ENCODE peak calls at places on chromosome 11, in four cellular contexts. One of them, this sample, is unnamed.

GRCh38 chr11:107017433-107018227 is 646 bp downstream of the GUCY1A2 start:
- DNase-seq in prostate gland: peak; percentile 27
- DNase-seq in colonic mucosa: no peak
- DNase-seq in PC-3: peak; percentile 21
- DNase-seq in this sample: peak; percentile 47

GRCh38 chr11:10580625-10581024 is 12.2 kb upstream of the LYVE1 start:
- DNase-seq in colonic mucosa: no peak
- DNase-seq in prostate gland: no peak
- DNase-seq in PC-3: no peak
- DNase-seq in this sample: no peak

GRCh38 chr11:30730011-30730410 is 143.9 kb upstream of the MPPED2 start:
- DNase-seq in colonic mucosa: no peak
- DNase-seq in prostate gland: no peak
- DNase-seq in PC-3: no peak
- DNase-seq in this sample: no peak

GRCh38 chr11:74739546-74740270 is 8.5 kb upstream of the CHRDL2 start:
- DNase-seq in colonic mucosa: peak; percentile 36
- DNase-seq in prostate gland: peak; percentile 24
- DNase-seq in PC-3: peak; percentile 90
- DNase-seq in this sample: no peak

GRCh38 chr11:120180571-120181445 is 30.0 kb upstream of the OAF start:
- DNase-seq in prostate gland: no peak
- DNase-seq in colonic mucosa: peak; percentile 17
- DNase-seq in PC-3: peak; percentile 16
- DNase-seq in this sample: no peak

GRCh38 chr11:80944758-80945157 is 1503.9 kb upstream of the TENM4 start:
- DNase-seq in PC-3: no peak
- DNase-seq in colonic mucosa: no peak
- DNase-seq in prostate gland: no peak
- DNase-seq in this sample: no peak

GRCh38 chr11:407651-408080 is 7.1 kb downstream of the SIGIRR start:
- DNase-seq in colonic mucosa: no peak
- DNase-seq in prostate gland: no peak
- DNase-seq in PC-3: no peak
- DNase-seq in this sample: peak; percentile 42

GRCh38 chr11:131744847-131745246 is 374.4 kb downstream of the NTM start:
- DNase-seq in prostate gland: no peak
- DNase-seq in PC-3: peak; percentile 39
- DNase-seq in colonic mucosa: no peak
- DNase-seq in this sample: no peak

GRCh38 chr11:103877221-103877620 is 159.2 kb upstream of the DDI1 start:
- DNase-seq in PC-3: peak; percentile 14
- DNase-seq in prostate gland: no peak
- DNase-seq in colonic mucosa: no peak
- DNase-seq in this sample: no peak

GRCh38 chr11:10631761-10632160 is 61.8 kb downstream of the IRAG1 start:
- DNase-seq in prostate gland: no peak
- DNase-seq in PC-3: no peak
- DNase-seq in colonic mucosa: no peak
- DNase-seq in this sample: no peak

GRCh38 chr11:115476463-115477286 is 27.5 kb downstream of the CADM1 start:
- DNase-seq in PC-3: no peak
- DNase-seq in prostate gland: no peak
- DNase-seq in colonic mucosa: no peak
- DNase-seq in this sample: no peak

GRCh38 chr11:85875505-85875904 is 20.3 kb downstream of the CCDC83 start:
- DNase-seq in prostate gland: no peak
- DNase-seq in PC-3: peak; percentile 88
- DNase-seq in colonic mucosa: no peak
- DNase-seq in this sample: no peak

GRCh38 chr11:107562647-107563208 is 2.8 kb downstream of the ALKBH8 start:
- DNase-seq in PC-3: peak; percentile 99
- DNase-seq in colonic mucosa: no peak
- DNase-seq in prostate gland: no peak
- DNase-seq in this sample: no peak

GRCh38 chr11:24239930-24240329 is 256.9 kb upstream of the LUZP2 start:
- DNase-seq in colonic mucosa: no peak
- DNase-seq in prostate gland: no peak
- DNase-seq in PC-3: no peak
- DNase-seq in this sample: no peak

GRCh38 chr11:27701262-27702105 is 1.2 kb upstream of the BDNF start:
- DNase-seq in PC-3: peak; percentile 52
- DNase-seq in prostate gland: no peak
- DNase-seq in colonic mucosa: peak; percentile 33
- DNase-seq in this sample: peak; percentile 31

GRCh38 chr11:19976281-19976941 is 183.9 kb downstream of the DBX1 start:
- DNase-seq in prostate gland: no peak
- DNase-seq in colonic mucosa: no peak
- DNase-seq in PC-3: no peak
- DNase-seq in this sample: no peak

GRCh38 chr11:65430406-65431217 is 8.0 kb downstream of the NEAT1 start:
- DNase-seq in prostate gland: peak; percentile 16
- DNase-seq in colonic mucosa: no peak
- DNase-seq in PC-3: peak; percentile 26
- DNase-seq in this sample: no peak

GRCh38 chr11:34495724-34496377 is 17.7 kb downstream of the ELF5 start:
- DNase-seq in PC-3: peak; percentile 78
- DNase-seq in prostate gland: no peak
- DNase-seq in colonic mucosa: no peak
- DNase-seq in this sample: no peak

GRCh38 chr11:61976813-61977475 is 9.5 kb upstream of the FTH1 start:
- DNase-seq in prostate gland: no peak
- DNase-seq in PC-3: no peak
- DNase-seq in colonic mucosa: no peak
- DNase-seq in this sample: no peak

GRCh38 chr11:121321614-121322243 is 29.2 kb downstream of the SC5D start:
- DNase-seq in PC-3: peak; percentile 76
- DNase-seq in prostate gland: peak; percentile 37
- DNase-seq in colonic mucosa: peak; percentile 55
- DNase-seq in this sample: peak; percentile 9

GRCh38 chr11:92594251-92594650 is 369.6 kb downstream of the FAT3 start:
- DNase-seq in colonic mucosa: no peak
- DNase-seq in PC-3: no peak
- DNase-seq in prostate gland: no peak
- DNase-seq in this sample: no peak

GRCh38 chr11:120004723-120005122 is 133.2 kb downstream of the TRIM29 start:
- DNase-seq in colonic mucosa: no peak
- DNase-seq in prostate gland: no peak
- DNase-seq in PC-3: no peak
- DNase-seq in this sample: no peak

GRCh38 chr11:44286268-44286880 is 23.6 kb downstream of the ALX4 start:
- DNase-seq in colonic mucosa: peak; percentile 33
- DNase-seq in prostate gland: no peak
- DNase-seq in PC-3: peak; percentile 70
- DNase-seq in this sample: no peak

GRCh38 chr11:13152736-13153541 is 124.7 kb upstream of the BMAL1 start:
- DNase-seq in prostate gland: no peak
- DNase-seq in PC-3: peak; percentile 60
- DNase-seq in colonic mucosa: no peak
- DNase-seq in this sample: no peak

GRCh38 chr11:134587345-134587744 is 175.3 kb upstream of the B3GAT1 start:
- DNase-seq in PC-3: no peak
- DNase-seq in colonic mucosa: no peak
- DNase-seq in prostate gland: no peak
- DNase-seq in this sample: no peak

GRCh38 chr11:66312549-66313320 is 4.1 kb downstream of the CD248 start:
- DNase-seq in colonic mucosa: peak; percentile 100
- DNase-seq in prostate gland: peak; percentile 97
- DNase-seq in PC-3: peak; percentile 99
- DNase-seq in this sample: peak; percentile 92

GRCh38 chr11:23866641-23867040 is 630.2 kb upstream of the LUZP2 start:
- DNase-seq in prostate gland: no peak
- DNase-seq in colonic mucosa: no peak
- DNase-seq in PC-3: peak; percentile 93
- DNase-seq in this sample: no peak

GRCh38 chr11:12536566-12536965 is 137.7 kb upstream of the TEAD1 start:
- DNase-seq in colonic mucosa: no peak
- DNase-seq in PC-3: no peak
- DNase-seq in prostate gland: no peak
- DNase-seq in this sample: no peak

GRCh38 chr11:69105431-69106123 is 50.2 kb upstream of the SMIM38 start:
- DNase-seq in prostate gland: no peak
- DNase-seq in colonic mucosa: no peak
- DNase-seq in PC-3: no peak
- DNase-seq in this sample: no peak

GRCh38 chr11:1104411-1105182 is 29.9 kb downstream of the MUC2 start:
- DNase-seq in prostate gland: no peak
- DNase-seq in PC-3: no peak
- DNase-seq in colonic mucosa: no peak
- DNase-seq in this sample: no peak

GRCh38 chr11:130136107-130136506 is 23.5 kb upstream of the ST14 start:
- DNase-seq in prostate gland: no peak
- DNase-seq in colonic mucosa: no peak
- DNase-seq in PC-3: no peak
- DNase-seq in this sample: no peak

GRCh38 chr11:132674161-132674560 is 858.1 kb downstream of the OPCML start:
- DNase-seq in PC-3: no peak
- DNase-seq in prostate gland: no peak
- DNase-seq in colonic mucosa: no peak
- DNase-seq in this sample: no peak

GRCh38 chr11:35529971-35530495 is 4.6 kb upstream of the PAMR1 start:
- DNase-seq in PC-3: peak; percentile 91
- DNase-seq in colonic mucosa: no peak
- DNase-seq in prostate gland: no peak
- DNase-seq in this sample: no peak

GRCh38 chr11:69005631-69006368 is 7.2 kb downstream of the MRGPRF start:
- DNase-seq in PC-3: no peak
- DNase-seq in colonic mucosa: no peak
- DNase-seq in prostate gland: no peak
- DNase-seq in this sample: no peak

GRCh38 chr11:46239801-46240061 is 37.7 kb upstream of the CREB3L1 start:
- DNase-seq in colonic mucosa: no peak
- DNase-seq in PC-3: no peak
- DNase-seq in prostate gland: no peak
- DNase-seq in this sample: no peak

GRCh38 chr11:46237248-46238077 is 40.0 kb upstream of the CREB3L1 start:
- DNase-seq in colonic mucosa: peak; percentile 62
- DNase-seq in PC-3: peak; percentile 83
- DNase-seq in prostate gland: peak; percentile 17
- DNase-seq in this sample: peak; percentile 53

GRCh38 chr11:46236918-46237247 is 40.6 kb upstream of the CREB3L1 start:
- DNase-seq in prostate gland: no peak
- DNase-seq in PC-3: no peak
- DNase-seq in colonic mucosa: no peak
- DNase-seq in this sample: no peak

GRCh38 chr11:46238967-46239800 is 38.3 kb upstream of the CREB3L1 start:
- DNase-seq in prostate gland: peak; percentile 73
- DNase-seq in colonic mucosa: peak; percentile 85
- DNase-seq in PC-3: peak; percentile 86
- DNase-seq in this sample: peak; percentile 85

GRCh38 chr11:46238078-46238966 is 39.1 kb upstream of the CREB3L1 start:
- DNase-seq in prostate gland: peak; percentile 14
- DNase-seq in PC-3: no peak
- DNase-seq in colonic mucosa: peak; percentile 63
- DNase-seq in this sample: peak; percentile 54
- TF ChIP-seq CTCF in prostate gland: peak; percentile 10
- TF ChIP-seq CTCF in PC-3: no peak
- TF ChIP-seq CTCF in colonic mucosa: no peak
- TF ChIP-seq CTCF in this sample: no peak

DNA sequence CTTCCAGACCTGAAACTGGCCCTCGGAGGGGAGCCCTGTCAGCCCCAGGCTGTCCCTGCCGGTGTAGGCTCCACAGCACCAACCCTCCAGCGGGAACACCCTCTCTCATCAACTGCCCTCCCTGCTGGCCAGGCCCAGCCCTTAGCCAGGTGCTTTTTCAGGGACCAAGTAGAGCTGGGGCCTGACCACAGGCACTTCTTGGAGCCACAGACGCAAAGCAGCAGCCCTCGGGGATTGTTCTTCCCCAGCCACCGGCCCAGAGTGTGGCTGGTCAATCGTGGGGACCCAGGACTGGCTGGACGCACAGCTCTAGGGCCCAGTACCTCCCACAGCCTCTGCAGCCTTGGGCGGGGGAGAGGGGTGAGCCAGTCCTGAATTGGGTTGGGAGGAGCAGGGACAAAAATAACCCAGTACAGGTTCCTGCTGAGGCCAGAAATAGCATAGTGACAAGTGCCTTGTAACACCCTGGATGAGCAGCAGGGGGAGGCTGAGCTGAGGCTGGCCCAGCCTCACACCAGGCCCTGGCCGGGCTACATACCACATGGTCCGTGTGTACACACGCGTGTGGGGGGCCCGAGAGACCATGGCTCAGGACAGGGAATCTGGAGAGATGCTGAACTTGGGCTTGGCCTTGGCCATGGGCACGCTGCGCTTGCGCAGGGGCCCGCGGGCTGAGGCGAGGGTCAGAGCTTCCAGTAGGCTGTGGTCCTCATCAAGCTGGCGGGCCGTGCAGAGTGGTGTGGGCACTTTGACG is 2.0 kb downstream of the KCNJ11 start:
- DNase-seq in colonic mucosa: peak; percentile 58
- DNase-seq in PC-3: peak; percentile 62
- DNase-seq in prostate gland: no peak
- DNase-seq in this sample: peak; percentile 43
- H3K4me3 ChIP-seq in colonic mucosa: no peak overlapping the region
- H3K4me3 ChIP-seq in PC-3: no peak overlapping the region
- H3K4me3 ChIP-seq in prostate gland: no peak overlapping the region
- H3K4me3 ChIP-seq in this sample: no peak overlapping the region

GRCh38 chr11:2955896-2956476 is 26.8 kb upstream of the PHLDA2 start:
- DNase-seq in prostate gland: no peak
- DNase-seq in colonic mucosa: no peak
- DNase-seq in PC-3: no peak
- DNase-seq in this sample: no peak
- H3K36me3 ChIP-seq in prostate gland: no peaks in the 10 kb centered on the region
- H3K36me3 ChIP-seq in colonic mucosa: peaks cover 10% of the 10 kb centered on the region
- H3K36me3 ChIP-seq in PC-3: peaks cover 90% of the 10 kb centered on the region
- H3K36me3 ChIP-seq in this sample: peaks cover 49% of the 10 kb centered on the region

DNA sequence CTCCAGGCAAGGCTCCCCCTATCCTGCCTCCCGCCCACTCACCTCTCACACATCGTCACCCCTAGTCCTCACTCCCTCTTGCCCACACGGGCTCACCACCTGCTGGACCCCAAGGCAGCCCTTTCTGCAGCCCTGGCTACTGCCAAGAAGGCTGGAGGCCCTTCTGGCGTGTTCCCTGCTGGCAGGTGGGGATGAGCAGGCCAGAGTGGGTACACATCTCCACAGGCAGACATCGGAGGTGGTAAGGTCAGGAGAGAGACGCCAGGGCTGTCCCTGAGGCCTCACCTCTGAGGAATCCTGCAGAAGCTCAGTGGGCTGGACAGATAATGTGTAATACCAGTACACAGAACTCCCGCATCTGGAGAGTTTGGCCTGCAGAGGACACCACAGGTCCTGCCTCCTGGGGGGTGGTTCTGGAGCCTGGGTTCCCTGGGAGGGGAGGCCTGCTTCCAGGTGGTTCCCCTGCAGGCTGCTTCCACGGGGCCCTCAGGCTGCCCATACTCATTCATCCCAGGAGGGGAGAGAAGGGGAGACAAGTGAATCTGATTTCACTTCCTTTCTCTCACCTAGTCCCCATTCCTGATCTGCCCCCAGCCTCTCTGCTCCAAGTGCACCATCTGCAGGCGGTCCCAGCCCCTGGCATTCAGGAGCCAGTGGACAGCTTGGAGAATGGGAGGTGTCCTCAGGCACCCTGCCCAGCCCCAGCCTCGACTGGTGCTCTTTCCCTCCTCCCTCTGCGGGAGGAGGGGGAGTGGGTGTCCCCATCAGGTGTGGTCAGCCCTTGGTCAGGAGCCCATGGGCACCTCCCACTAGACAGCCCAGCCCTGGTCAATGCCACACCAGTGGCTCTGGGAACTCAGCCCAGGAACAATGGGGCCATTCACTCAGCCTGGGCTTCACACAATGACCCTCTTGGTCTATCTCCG is 6.1 kb upstream of the CHST1 start:
- DNase-seq in colonic mucosa: no peak
- DNase-seq in PC-3: no peak
- DNase-seq in prostate gland: no peak
- DNase-seq in this sample: no peak
- TF ChIP-seq CTCF in colonic mucosa: no peak
- TF ChIP-seq CTCF in PC-3: no peak
- TF ChIP-seq CTCF in prostate gland: no peak
- TF ChIP-seq CTCF in this sample: no peak